ENCODE peak calls at places on chromosomes 12 and 14, in seven cellular contexts. One of them, this sample, is unnamed.

GRCh38 chr14:100375273-100375962 is 52.3 kb downstream of the SLC25A47 start:
- DNase-seq in central memory CD4-positive, alpha-beta T cell: peak
- DNase-seq in GM13976: peak
- DNase-seq in NCI-H1092 treated with DMSO at 0.1 percent for 48 hours: no peak
- DNase-seq in NCI-H748 treated with DMSO at 0.1 percent for 48 hours: no peak
- DNase-seq in lower leg skin: peak
- DNase-seq in HEK293T: no peak
- DNase-seq in this sample: peak

GRCh38 chr14:71193663-71194062 is 286.4 kb downstream of the PCNX1 start:
- DNase-seq in central memory CD4-positive, alpha-beta T cell: no peak
- DNase-seq in GM13976: no peak
- DNase-seq in NCI-H1092 treated with DMSO at 0.1 percent for 48 hours: no peak
- DNase-seq in lower leg skin: no peak
- DNase-seq in HEK293T: no peak
- DNase-seq in NCI-H748 treated with DMSO at 0.1 percent for 48 hours: no peak
- DNase-seq in this sample: no peak

GRCh38 chr14:74863274-74863673 is 12.7 kb downstream of the PROX2 start:
- DNase-seq in NCI-H748 treated with DMSO at 0.1 percent for 48 hours: no peak
- DNase-seq in lower leg skin: no peak
- DNase-seq in GM13976: no peak
- DNase-seq in HEK293T: no peak
- DNase-seq in central memory CD4-positive, alpha-beta T cell: no peak
- DNase-seq in NCI-H1092 treated with DMSO at 0.1 percent for 48 hours: no peak
- DNase-seq in this sample: no peak

GRCh38 chr14:56709201-56709600 is 101.1 kb downstream of the OTX2 start:
- DNase-seq in GM13976: no peak
- DNase-seq in lower leg skin: no peak
- DNase-seq in NCI-H1092 treated with DMSO at 0.1 percent for 48 hours: no peak
- DNase-seq in HEK293T: no peak
- DNase-seq in NCI-H748 treated with DMSO at 0.1 percent for 48 hours: no peak
- DNase-seq in central memory CD4-positive, alpha-beta T cell: no peak
- DNase-seq in this sample: no peak

GRCh38 chr12:110355080-110355479 is 48.4 kb downstream of the ANAPC7 start:
- DNase-seq in GM13976: peak
- DNase-seq in central memory CD4-positive, alpha-beta T cell: peak
- DNase-seq in NCI-H748 treated with DMSO at 0.1 percent for 48 hours: peak
- DNase-seq in NCI-H1092 treated with DMSO at 0.1 percent for 48 hours: no peak
- DNase-seq in HEK293T: peak
- DNase-seq in lower leg skin: no peak
- DNase-seq in this sample: no peak

GRCh38 chr12:116943419-116944372 is 32.9 kb downstream of the FBXW8 start:
- DNase-seq in GM13976: no peak
- DNase-seq in central memory CD4-positive, alpha-beta T cell: no peak
- DNase-seq in NCI-H748 treated with DMSO at 0.1 percent for 48 hours: no peak
- DNase-seq in lower leg skin: no peak
- DNase-seq in HEK293T: no peak
- DNase-seq in NCI-H1092 treated with DMSO at 0.1 percent for 48 hours: no peak
- DNase-seq in this sample: no peak

GRCh38 chr12:84599539-84599938 is 313.1 kb downstream of the SLC6A15 start:
- DNase-seq in GM13976: no peak
- DNase-seq in NCI-H748 treated with DMSO at 0.1 percent for 48 hours: peak
- DNase-seq in HEK293T: peak
- DNase-seq in lower leg skin: no peak
- DNase-seq in central memory CD4-positive, alpha-beta T cell: no peak
- DNase-seq in NCI-H1092 treated with DMSO at 0.1 percent for 48 hours: no peak
- DNase-seq in this sample: no peak

GRCh38 chr12:109944975-109945374 is 44.9 kb downstream of the TCHP start:
- DNase-seq in GM13976: no peak
- DNase-seq in NCI-H748 treated with DMSO at 0.1 percent for 48 hours: no peak
- DNase-seq in central memory CD4-positive, alpha-beta T cell: no peak
- DNase-seq in lower leg skin: no peak
- DNase-seq in HEK293T: no peak
- DNase-seq in NCI-H1092 treated with DMSO at 0.1 percent for 48 hours: no peak
- DNase-seq in this sample: no peak

GRCh38 chr12:32483499-32483898 is 84.1 kb downstream of the FGD4 start:
- DNase-seq in lower leg skin: no peak
- DNase-seq in central memory CD4-positive, alpha-beta T cell: no peak
- DNase-seq in GM13976: no peak
- DNase-seq in NCI-H748 treated with DMSO at 0.1 percent for 48 hours: no peak
- DNase-seq in NCI-H1092 treated with DMSO at 0.1 percent for 48 hours: no peak
- DNase-seq in HEK293T: no peak
- DNase-seq in this sample: no peak

GRCh38 chr12:27525373-27525772 is 1.4 kb downstream of the PPFIBP1 start:
- DNase-seq in HEK293T: no peak
- DNase-seq in central memory CD4-positive, alpha-beta T cell: no peak
- DNase-seq in lower leg skin: no peak
- DNase-seq in NCI-H748 treated with DMSO at 0.1 percent for 48 hours: no peak
- DNase-seq in NCI-H1092 treated with DMSO at 0.1 percent for 48 hours: no peak
- DNase-seq in GM13976: no peak
- DNase-seq in this sample: no peak

GRCh38 chr12:56718167-56718566 is 6.9 kb downstream of the NACA start:
- DNase-seq in central memory CD4-positive, alpha-beta T cell: no peak
- DNase-seq in NCI-H748 treated with DMSO at 0.1 percent for 48 hours: no peak
- DNase-seq in HEK293T: no peak
- DNase-seq in lower leg skin: peak
- DNase-seq in NCI-H1092 treated with DMSO at 0.1 percent for 48 hours: no peak
- DNase-seq in GM13976: no peak
- DNase-seq in this sample: no peak

GRCh38 chr12:131803995-131804521 is 24.1 kb upstream of the MMP17 start:
- DNase-seq in GM13976: no peak
- DNase-seq in NCI-H1092 treated with DMSO at 0.1 percent for 48 hours: no peak
- DNase-seq in NCI-H748 treated with DMSO at 0.1 percent for 48 hours: no peak
- DNase-seq in HEK293T: no peak
- DNase-seq in central memory CD4-positive, alpha-beta T cell: no peak
- DNase-seq in lower leg skin: no peak
- DNase-seq in this sample: no peak

GRCh38 chr12:105864316-105864715 is 274.4 kb downstream of the NUAK1 start:
- DNase-seq in NCI-H748 treated with DMSO at 0.1 percent for 48 hours: no peak
- DNase-seq in lower leg skin: no peak
- DNase-seq in central memory CD4-positive, alpha-beta T cell: no peak
- DNase-seq in NCI-H1092 treated with DMSO at 0.1 percent for 48 hours: no peak
- DNase-seq in HEK293T: no peak
- DNase-seq in GM13976: no peak
- DNase-seq in this sample: no peak

GRCh38 chr12:53660064-53660463 is 15.8 kb downstream of the ATP5MC2 start:
- DNase-seq in lower leg skin: no peak
- DNase-seq in NCI-H1092 treated with DMSO at 0.1 percent for 48 hours: no peak
- DNase-seq in NCI-H748 treated with DMSO at 0.1 percent for 48 hours: no peak
- DNase-seq in GM13976: no peak
- DNase-seq in HEK293T: no peak
- DNase-seq in central memory CD4-positive, alpha-beta T cell: no peak
- DNase-seq in this sample: no peak

GRCh38 chr14:106883218-106883692 is 1356.9 kb downstream of the TMEM121 start:
- DNase-seq in lower leg skin: no peak
- DNase-seq in NCI-H748 treated with DMSO at 0.1 percent for 48 hours: no peak
- DNase-seq in central memory CD4-positive, alpha-beta T cell: no peak
- DNase-seq in GM13976: peak
- DNase-seq in HEK293T: no peak
- DNase-seq in NCI-H1092 treated with DMSO at 0.1 percent for 48 hours: no peak
- DNase-seq in this sample: no peak

GRCh38 chr12:19120795-19121194 is 8.7 kb upstream of the PLEKHA5 start:
- DNase-seq in NCI-H748 treated with DMSO at 0.1 percent for 48 hours: no peak
- DNase-seq in lower leg skin: no peak
- DNase-seq in HEK293T: no peak
- DNase-seq in central memory CD4-positive, alpha-beta T cell: no peak
- DNase-seq in NCI-H1092 treated with DMSO at 0.1 percent for 48 hours: no peak
- DNase-seq in GM13976: no peak
- DNase-seq in this sample: no peak

GRCh38 chr12:49929581-49929980 is 21.0 kb upstream of the AQP2 start:
- DNase-seq in lower leg skin: no peak
- DNase-seq in GM13976: no peak
- DNase-seq in central memory CD4-positive, alpha-beta T cell: no peak
- DNase-seq in NCI-H748 treated with DMSO at 0.1 percent for 48 hours: no peak
- DNase-seq in HEK293T: no peak
- DNase-seq in NCI-H1092 treated with DMSO at 0.1 percent for 48 hours: no peak
- DNase-seq in this sample: no peak

GRCh38 chr12:54259194-54260011 is 20.5 kb downstream of the CBX5 start:
- DNase-seq in lower leg skin: no peak
- DNase-seq in HEK293T: peak
- DNase-seq in GM13976: peak
- DNase-seq in central memory CD4-positive, alpha-beta T cell: peak
- DNase-seq in NCI-H1092 treated with DMSO at 0.1 percent for 48 hours: peak
- DNase-seq in NCI-H748 treated with DMSO at 0.1 percent for 48 hours: peak
- DNase-seq in this sample: peak

GRCh38 chr12:49109631-49110172 is 945 bp downstream of the LMBR1L start:
- DNase-seq in GM13976: no peak
- DNase-seq in NCI-H1092 treated with DMSO at 0.1 percent for 48 hours: no peak
- DNase-seq in central memory CD4-positive, alpha-beta T cell: no peak
- DNase-seq in HEK293T: no peak
- DNase-seq in NCI-H748 treated with DMSO at 0.1 percent for 48 hours: no peak
- DNase-seq in lower leg skin: no peak
- DNase-seq in this sample: no peak

GRCh38 chr12:58395056-58395455 is 453.7 kb downstream of the ATP23 start:
- DNase-seq in HEK293T: no peak
- DNase-seq in central memory CD4-positive, alpha-beta T cell: no peak
- DNase-seq in GM13976: no peak
- DNase-seq in NCI-H1092 treated with DMSO at 0.1 percent for 48 hours: no peak
- DNase-seq in NCI-H748 treated with DMSO at 0.1 percent for 48 hours: no peak
- DNase-seq in lower leg skin: no peak
- DNase-seq in this sample: no peak

GRCh38 chr12:31591308-31591901 is 469 bp upstream of the DENND5B start:
- DNase-seq in NCI-H1092 treated with DMSO at 0.1 percent for 48 hours: peak
- DNase-seq in GM13976: peak
- DNase-seq in central memory CD4-positive, alpha-beta T cell: no peak
- DNase-seq in HEK293T: peak
- DNase-seq in NCI-H748 treated with DMSO at 0.1 percent for 48 hours: peak
- DNase-seq in lower leg skin: no peak
- DNase-seq in this sample: no peak

GRCh38 chr14:49692191-49692757 is 646 bp upstream of the KLHDC1 start:
- DNase-seq in lower leg skin: no peak
- DNase-seq in GM13976: no peak
- DNase-seq in HEK293T: no peak
- DNase-seq in NCI-H748 treated with DMSO at 0.1 percent for 48 hours: no peak
- DNase-seq in central memory CD4-positive, alpha-beta T cell: no peak
- DNase-seq in NCI-H1092 treated with DMSO at 0.1 percent for 48 hours: no peak
- DNase-seq in this sample: no peak

GRCh38 chr14:66082009-66082408 is 404.2 kb upstream of the CCDC196 start:
- DNase-seq in HEK293T: no peak
- DNase-seq in GM13976: no peak
- DNase-seq in central memory CD4-positive, alpha-beta T cell: no peak
- DNase-seq in NCI-H1092 treated with DMSO at 0.1 percent for 48 hours: peak
- DNase-seq in NCI-H748 treated with DMSO at 0.1 percent for 48 hours: no peak
- DNase-seq in lower leg skin: peak
- DNase-seq in this sample: no peak

GRCh38 chr14:59356783-59357182 is 108.4 kb downstream of the GPR135 start:
- DNase-seq in lower leg skin: no peak
- DNase-seq in central memory CD4-positive, alpha-beta T cell: no peak
- DNase-seq in NCI-H1092 treated with DMSO at 0.1 percent for 48 hours: no peak
- DNase-seq in GM13976: peak
- DNase-seq in NCI-H748 treated with DMSO at 0.1 percent for 48 hours: no peak
- DNase-seq in HEK293T: no peak
- DNase-seq in this sample: no peak

GRCh38 chr12:1351926-1352325 is 242.5 kb downstream of the FBXL14 start:
- DNase-seq in HEK293T: no peak
- DNase-seq in central memory CD4-positive, alpha-beta T cell: no peak
- DNase-seq in GM13976: no peak
- DNase-seq in lower leg skin: no peak
- DNase-seq in NCI-H748 treated with DMSO at 0.1 percent for 48 hours: no peak
- DNase-seq in NCI-H1092 treated with DMSO at 0.1 percent for 48 hours: no peak
- DNase-seq in this sample: no peak

GRCh38 chr12:29743801-29744200 is 39.9 kb downstream of the TMTC1 start:
- DNase-seq in central memory CD4-positive, alpha-beta T cell: no peak
- DNase-seq in NCI-H1092 treated with DMSO at 0.1 percent for 48 hours: no peak
- DNase-seq in lower leg skin: no peak
- DNase-seq in GM13976: no peak
- DNase-seq in NCI-H748 treated with DMSO at 0.1 percent for 48 hours: no peak
- DNase-seq in HEK293T: no peak
- DNase-seq in this sample: no peak

GRCh38 chr12:104453133-104453532 is 3.6 kb upstream of the CHST11 start:
- DNase-seq in NCI-H748 treated with DMSO at 0.1 percent for 48 hours: no peak
- DNase-seq in NCI-H1092 treated with DMSO at 0.1 percent for 48 hours: no peak
- DNase-seq in lower leg skin: no peak
- DNase-seq in HEK293T: no peak
- DNase-seq in GM13976: no peak
- DNase-seq in central memory CD4-positive, alpha-beta T cell: no peak
- DNase-seq in this sample: no peak

This sample was measured in sciatic nerve.